ENCODE peak calls at places on chromosomes 5 and 9, in ten cellular contexts. One of them, this sample, is unnamed.

GRCh38 chr9:83933804-83934203 is 12.6 kb upstream of the KIF27 start:
- DNase-seq in NCI-H460: no peak
- DNase-seq in SHP77: no peak
- DNase-seq in activated naive CD8-positive, alpha-beta T cell treated with anti-CD3 and anti-CD28 coated beads, Interleukin-2, amount 50 U/mL, for 16 hours: no peak
- DNase-seq in LoVo: no peak
- DNase-seq in non-pigmented ciliary epithelial cell: no peak
- DNase-seq in left kidney: no peak
- DNase-seq in kidney epithelial cell: no peak
- DNase-seq in hepatocyte: peak
- DNase-seq in Right ventricle myocardium inferior: no peak
- DNase-seq in this sample: no peak

GRCh38 chr5:74316064-74316586 is 324.4 kb downstream of the ENC1 start:
- DNase-seq in NCI-H460: peak
- DNase-seq in SHP77: peak
- DNase-seq in activated naive CD8-positive, alpha-beta T cell treated with anti-CD3 and anti-CD28 coated beads, Interleukin-2, amount 50 U/mL, for 16 hours: no peak
- DNase-seq in LoVo: peak
- DNase-seq in non-pigmented ciliary epithelial cell: peak
- DNase-seq in left kidney: peak
- DNase-seq in kidney epithelial cell: peak
- DNase-seq in hepatocyte: peak
- DNase-seq in Right ventricle myocardium inferior: no peak
- DNase-seq in this sample: no peak

GRCh38 chr5:52743970-52744369 is 43.7 kb upstream of the ITGA1 start:
- DNase-seq in NCI-H460: no peak
- DNase-seq in SHP77: no peak
- DNase-seq in activated naive CD8-positive, alpha-beta T cell treated with anti-CD3 and anti-CD28 coated beads, Interleukin-2, amount 50 U/mL, for 16 hours: peak
- DNase-seq in LoVo: no peak
- DNase-seq in non-pigmented ciliary epithelial cell: no peak
- DNase-seq in left kidney: peak
- DNase-seq in kidney epithelial cell: peak
- DNase-seq in hepatocyte: no peak
- DNase-seq in Right ventricle myocardium inferior: no peak
- DNase-seq in this sample: no peak

GRCh38 chr9:93048706-93049448 is 9.6 kb upstream of the SUSD3 start:
- DNase-seq in NCI-H460: no peak
- DNase-seq in SHP77: no peak
- DNase-seq in activated naive CD8-positive, alpha-beta T cell treated with anti-CD3 and anti-CD28 coated beads, Interleukin-2, amount 50 U/mL, for 16 hours: no peak
- DNase-seq in LoVo: no peak
- DNase-seq in non-pigmented ciliary epithelial cell: no peak
- DNase-seq in left kidney: no peak
- DNase-seq in kidney epithelial cell: no peak
- DNase-seq in hepatocyte: no peak
- DNase-seq in Right ventricle myocardium inferior: peak
- DNase-seq in this sample: no peak

GRCh38 chr9:121499427-121500164 is at the start of gene GGTA1:
- DNase-seq in NCI-H460: peak
- DNase-seq in SHP77: no peak
- DNase-seq in activated naive CD8-positive, alpha-beta T cell treated with anti-CD3 and anti-CD28 coated beads, Interleukin-2, amount 50 U/mL, for 16 hours: no peak
- DNase-seq in LoVo: peak
- DNase-seq in non-pigmented ciliary epithelial cell: no peak
- DNase-seq in left kidney: peak
- DNase-seq in kidney epithelial cell: no peak
- DNase-seq in hepatocyte: peak
- DNase-seq in Right ventricle myocardium inferior: peak
- DNase-seq in this sample: peak

GRCh38 chr5:77518304-77518703 is 26.2 kb upstream of the WDR41 start:
- DNase-seq in NCI-H460: peak
- DNase-seq in SHP77: peak
- DNase-seq in activated naive CD8-positive, alpha-beta T cell treated with anti-CD3 and anti-CD28 coated beads, Interleukin-2, amount 50 U/mL, for 16 hours: no peak
- DNase-seq in LoVo: peak
- DNase-seq in non-pigmented ciliary epithelial cell: no peak
- DNase-seq in left kidney: peak
- DNase-seq in kidney epithelial cell: no peak
- DNase-seq in hepatocyte: no peak
- DNase-seq in Right ventricle myocardium inferior: no peak
- DNase-seq in this sample: peak

GRCh38 chr5:133824661-133825254 is 143.7 kb downstream of the C5orf15 start:
- DNase-seq in NCI-H460: no peak
- DNase-seq in SHP77: no peak
- DNase-seq in activated naive CD8-positive, alpha-beta T cell treated with anti-CD3 and anti-CD28 coated beads, Interleukin-2, amount 50 U/mL, for 16 hours: no peak
- DNase-seq in LoVo: no peak
- DNase-seq in non-pigmented ciliary epithelial cell: no peak
- DNase-seq in left kidney: peak
- DNase-seq in kidney epithelial cell: no peak
- DNase-seq in hepatocyte: no peak
- DNase-seq in Right ventricle myocardium inferior: no peak
- DNase-seq in this sample: no peak

GRCh38 chr5:55096860-55097259 is 5.6 kb upstream of the GZMA start:
- DNase-seq in NCI-H460: no peak
- DNase-seq in SHP77: no peak
- DNase-seq in activated naive CD8-positive, alpha-beta T cell treated with anti-CD3 and anti-CD28 coated beads, Interleukin-2, amount 50 U/mL, for 16 hours: no peak
- DNase-seq in LoVo: no peak
- DNase-seq in non-pigmented ciliary epithelial cell: no peak
- DNase-seq in left kidney: no peak
- DNase-seq in kidney epithelial cell: no peak
- DNase-seq in hepatocyte: no peak
- DNase-seq in Right ventricle myocardium inferior: no peak
- DNase-seq in this sample: no peak

GRCh38 chr5:15326471-15326870 is 173.5 kb upstream of the FBXL7 start:
- DNase-seq in NCI-H460: no peak
- DNase-seq in SHP77: no peak
- DNase-seq in activated naive CD8-positive, alpha-beta T cell treated with anti-CD3 and anti-CD28 coated beads, Interleukin-2, amount 50 U/mL, for 16 hours: no peak
- DNase-seq in LoVo: no peak
- DNase-seq in non-pigmented ciliary epithelial cell: no peak
- DNase-seq in left kidney: no peak
- DNase-seq in kidney epithelial cell: no peak
- DNase-seq in hepatocyte: no peak
- DNase-seq in Right ventricle myocardium inferior: no peak
- DNase-seq in this sample: no peak

GRCh38 chr9:92151691-92152393 is 36.6 kb upstream of the SPTLC1 start:
- DNase-seq in NCI-H460: no peak
- DNase-seq in SHP77: peak
- DNase-seq in activated naive CD8-positive, alpha-beta T cell treated with anti-CD3 and anti-CD28 coated beads, Interleukin-2, amount 50 U/mL, for 16 hours: no peak
- DNase-seq in LoVo: peak
- DNase-seq in non-pigmented ciliary epithelial cell: no peak
- DNase-seq in left kidney: no peak
- DNase-seq in kidney epithelial cell: no peak
- DNase-seq in hepatocyte: peak
- DNase-seq in Right ventricle myocardium inferior: no peak
- DNase-seq in this sample: no peak

GRCh38 chr5:176578391-176578808 is 29.3 kb downstream of the CDHR2 start:
- DNase-seq in NCI-H460: peak
- DNase-seq in SHP77: peak
- DNase-seq in activated naive CD8-positive, alpha-beta T cell treated with anti-CD3 and anti-CD28 coated beads, Interleukin-2, amount 50 U/mL, for 16 hours: no peak
- DNase-seq in LoVo: peak
- DNase-seq in non-pigmented ciliary epithelial cell: no peak
- DNase-seq in left kidney: peak
- DNase-seq in kidney epithelial cell: no peak
- DNase-seq in hepatocyte: peak
- DNase-seq in Right ventricle myocardium inferior: peak
- DNase-seq in this sample: peak

GRCh38 chr5:141742866-141743651 is 61.0 kb upstream of the ARAP3 start:
- DNase-seq in NCI-H460: peak
- DNase-seq in SHP77: peak
- DNase-seq in activated naive CD8-positive, alpha-beta T cell treated with anti-CD3 and anti-CD28 coated beads, Interleukin-2, amount 50 U/mL, for 16 hours: no peak
- DNase-seq in LoVo: peak
- DNase-seq in non-pigmented ciliary epithelial cell: no peak
- DNase-seq in left kidney: peak
- DNase-seq in kidney epithelial cell: no peak
- DNase-seq in hepatocyte: peak
- DNase-seq in Right ventricle myocardium inferior: no peak
- DNase-seq in this sample: no peak

GRCh38 chr9:7011395-7012067 is 253.8 kb downstream of the KDM4C start:
- DNase-seq in NCI-H460: no peak
- DNase-seq in SHP77: no peak
- DNase-seq in activated naive CD8-positive, alpha-beta T cell treated with anti-CD3 and anti-CD28 coated beads, Interleukin-2, amount 50 U/mL, for 16 hours: no peak
- DNase-seq in LoVo: no peak
- DNase-seq in non-pigmented ciliary epithelial cell: no peak
- DNase-seq in left kidney: no peak
- DNase-seq in kidney epithelial cell: no peak
- DNase-seq in hepatocyte: no peak
- DNase-seq in Right ventricle myocardium inferior: no peak
- DNase-seq in this sample: no peak

This sample was measured in D341Med.